ENCODE peak calls at places on chromosomes 12 and 14, in four cellular contexts. P, S, D and Q are unnamed samples.

GRCh38 chr14:93525691-93526451 is 95.1 kb downstream of the UNC79 start:
- DNase-seq in P (peak), S (no peak), D (no peak), Q (peak)

GRCh38 chr12:55931780-55932545 is 1.0 kb downstream of the DGKA start:
- DNase-seq in P (no peak), S (peak), D (no peak), Q (peak)

GRCh38 chr14:70907172-70907995 is at the start of gene PCNX1:
- DNase-seq in P (peak), S (peak), D (peak), Q (peak)

GRCh38 chr12:85971800-85972199 is 97.7 kb downstream of the NTS start:
- DNase-seq in P (no peak), S (no peak), D (no peak), Q (no peak)

GRCh38 chr14:37903561-37904191 is 304.0 kb upstream of the SSTR1 start:
- DNase-seq in P (peak), S (no peak), D (peak), Q (peak)

GRCh38 chr12:111434680-111435338 is 29.1 kb downstream of the SH2B3 start:
- DNase-seq in P (no peak), S (no peak), D (peak), Q (peak)

GRCh38 chr14:20469890-20470858 is 968 bp downstream of the PNP start:
- DNase-seq in P (peak), S (peak), D (peak), Q (peak)

GRCh38 chr14:79631276-79631675 is 580.0 kb downstream of the DIO2 start:
- DNase-seq in P (no peak), S (no peak), D (no peak), Q (no peak)

GRCh38 chr14:66281036-66281776 is 205.0 kb upstream of the CCDC196 start:
- DNase-seq in P (no peak), S (peak), D (no peak), Q (no peak)

GRCh38 chr12:119036878-119037493 is 55.6 kb downstream of the SRRM4 start:
- DNase-seq in P (no peak), S (no peak), D (no peak), Q (no peak)

GRCh38 chr12:31005944-31006361 is 67.7 kb upstream of the DDX11 start:
- DNase-seq in P (peak), S (peak), D (no peak), Q (peak)

GRCh38 chr14:53032161-53032803 is 81.4 kb upstream of the FERMT2 start:
- DNase-seq in P (peak), S (no peak), D (no peak), Q (no peak)

GRCh38 chr12:4215862-4216541 is 57.6 kb upstream of the CCND2 start:
- DNase-seq in P (no peak), S (no peak), D (no peak), Q (no peak)

GRCh38 chr12:3389911-3390310 is 101.1 kb upstream of the PRMT8 start:
- DNase-seq in P (no peak), S (no peak), D (no peak), Q (no peak)

GRCh38 chr14:77208266-77208978 is 26.8 kb downstream of the TMEM63C start:
- DNase-seq in P (peak), S (peak), D (peak), Q (peak)

GRCh38 chr14:71709076-71709475 is 223.2 kb upstream of the RGS6 start:
- DNase-seq in P (no peak), S (no peak), D (no peak), Q (no peak)

GRCh38 chr12:13179159-13180074 is 17.1 kb upstream of the EMP1 start:
- DNase-seq in P (peak), S (no peak), D (peak), Q (peak)

GRCh38 chr12:32789446-32789845 is 33.7 kb upstream of the YARS2 start:
- DNase-seq in P (no peak), S (no peak), D (no peak), Q (no peak)

GRCh38 chr12:100077367-100077766 is 65.3 kb downstream of the BLTP3B start:
- DNase-seq in P (no peak), S (no peak), D (no peak), Q (no peak)

GRCh38 chr12:15232959-15233358 is 11.7 kb upstream of the RERG start:
- DNase-seq in P (no peak), S (no peak), D (no peak), Q (no peak)

GRCh38 chr12:81517296-81517695 is 241.9 kb downstream of the PPFIA2 start:
- DNase-seq in P (no peak), S (no peak), D (no peak), Q (no peak)

GRCh38 chr14:43338713-43339112 is 1168.4 kb downstream of the FSCB start:
- DNase-seq in P (no peak), S (no peak), D (no peak), Q (no peak)

GRCh38 chr14:35632276-35633071 is 98.5 kb downstream of the INSM2 start:
- DNase-seq in P (no peak), S (no peak), D (no peak), Q (no peak)

GRCh38 chr14:79278798-79279644 is 932.3 kb downstream of the DIO2 start:
- DNase-seq in P (peak), S (peak), D (no peak), Q (peak)

GRCh38 chr12:43742106-43742505 is 16.5 kb downstream of the PUS7L start:
- DNase-seq in P (no peak), S (no peak), D (no peak), Q (no peak)

GRCh38 chr14:72550513-72550912 is 343.4 kb downstream of the DPF3 start:
- DNase-seq in P (peak), S (no peak), D (no peak), Q (peak)

GRCh38 chr14:52355016-52355430 is 40.9 kb downstream of the PTGER2 start:
- DNase-seq in P (peak), S (no peak), D (no peak), Q (peak)

GRCh38 chr12:6735448-6736191 is 11.8 kb downstream of the COPS7A start:
- DNase-seq in P (peak), S (peak), D (peak), Q (peak)

GRCh38 chr12:109888179-109889020 is 8.1 kb upstream of the GLTP start:
- DNase-seq in P (peak), S (no peak), D (peak), Q (no peak)

GRCh38 chr14:63717704-63718103 is 10.2 kb downstream of the SGPP1 start:
- DNase-seq in P (peak), S (no peak), D (peak), Q (no peak)

GRCh38 chr12:89709994-89710872 is 1.6 kb upstream of the ATP2B1 start:
- DNase-seq in P (no peak), S (peak), D (peak), Q (no peak)

GRCh38 chr12:26017484-26018211 is 59.2 kb downstream of the RASSF8 start:
- DNase-seq in P (peak), S (no peak), D (peak), Q (no peak)

GRCh38 chr14:34610101-34610500 is 19.8 kb downstream of the SNX6 start:
- DNase-seq in P (no peak), S (no peak), D (no peak), Q (no peak)

GRCh38 chr12:131829351-131829794 is 1.2 kb downstream of the MMP17 start:
- DNase-seq in P (no peak), S (no peak), D (no peak), Q (no peak)

GRCh38 chr12:115932073-115932472 is 345.4 kb downstream of the MED13L start:
- DNase-seq in P (no peak), S (no peak), D (no peak), Q (no peak)

GRCh38 chr14:49173765-49174373 is 412.3 kb downstream of the RPS29 start:
- DNase-seq in P (peak), S (no peak), D (no peak), Q (peak)

GRCh38 chr12:45577844-45578399 is 151.6 kb upstream of the ARID2 start:
- DNase-seq in P (no peak), S (no peak), D (no peak), Q (no peak)

GRCh38 chr12:56128669-56129209 is 672 bp downstream of the ESYT1 start:
- DNase-seq in P (no peak), S (peak), D (no peak), Q (peak)

GRCh38 chr14:96649327-96649601 is 147.1 kb downstream of the PAPOLA start:
- DNase-seq in P (no peak), S (no peak), D (no peak), Q (no peak)